ENCODE peak calls at places on chromosomes 13 and 19, in four cellular contexts. R is HepG2, U is ureter, Y is posterior cingulate gyrus. O is an unnamed sample.

GRCh38 chr19:48635966-48636858 is 967 bp downstream of the DBP start:
- DNase-seq in Y (no peak), U (peak), R (no peak), O (no peak)

GRCh38 chr13:79354285-79354684 is 51.8 kb downstream of the RBM26 start:
- DNase-seq in R (no peak), U (no peak), Y (no peak), O (no peak)

GRCh38 chr13:106291006-106291405 is 244.5 kb downstream of the EFNB2 start:
- DNase-seq in U (no peak), Y (no peak), R (no peak), O (no peak)

GRCh38 chr19:38142176-38143035 is 81.6 kb downstream of the DPF1 start:
- DNase-seq in U (peak), R (peak), Y (peak), O (peak)

GRCh38 chr13:38641164-38641948 is 45.5 kb upstream of the FREM2 start:
- DNase-seq in U (no peak), R (no peak), Y (no peak), O (no peak)

GRCh38 chr13:100789968-100790367 is 115.4 kb upstream of the TMTC4 start:
- DNase-seq in R (no peak), Y (no peak), U (no peak), O (no peak)

GRCh38 chr13:21478881-21479808 is 20.0 kb upstream of the ZDHHC20 start:
- DNase-seq in U (peak), R (peak), Y (no peak), O (peak)

GRCh38 chr19:33134571-33135041 is 2.7 kb downstream of the WDR88 start:
- DNase-seq in U (no peak), R (no peak), Y (peak), O (no peak)

GRCh38 chr13:102401305-102401704 is 543 bp downstream of the FGF14 start:
- DNase-seq in R (no peak), U (no peak), Y (no peak), O (no peak)

GRCh38 chr19:46979103-46979769 is 40.4 kb upstream of the NPAS1 start:
- DNase-seq in Y (peak), R (no peak), U (no peak), O (no peak)

GRCh38 chr13:32846020-32846451 is 170.2 kb upstream of the KL start:
- DNase-seq in U (no peak), Y (no peak), R (no peak), O (no peak)

GRCh38 chr13:101289764-101290163 is 126.5 kb downstream of the NALCN start:
- DNase-seq in R (no peak), U (no peak), Y (peak), O (peak)

GRCh38 chr19:41427647-41428480 is 690 bp upstream of the B3GNT8 start:
- DNase-seq in Y (no peak), R (no peak), U (peak), O (no peak)

GRCh38 chr13:39777527-39778061 is 122.1 kb downstream of the COG6 start:
- DNase-seq in R (no peak), U (no peak), Y (no peak), O (no peak)

GRCh38 chr19:51668167-51668566 is 21.5 kb upstream of the SIGLEC14 start:
- DNase-seq in R (no peak), Y (no peak), U (no peak), O (no peak)

GRCh38 chr13:27830010-27830409 is 37.7 kb downstream of the GSX1 start:
- DNase-seq in Y (no peak), U (peak), R (no peak), O (peak)

GRCh38 chr13:24618219-24618955 is 61.8 kb upstream of the ATP12A start:
- DNase-seq in R (no peak), Y (no peak), U (no peak), O (no peak)

GRCh38 chr19:47446534-47447469 is 24.9 kb downstream of the SLC8A2 start:
- DNase-seq in R (no peak), Y (peak), U (peak), O (no peak)

GRCh38 chr13:111951982-111952565 is 114.9 kb upstream of the SOX1 start:
- DNase-seq in R (no peak), Y (no peak), U (no peak), O (no peak)

GRCh38 chr19:20078696-20079095 is 896 bp downstream of the ZNF90 start:
- DNase-seq in R (no peak), Y (no peak), U (peak), O (peak)